ENCODE peak calls at places on chromosome 3, in ten cellular contexts. B, R, D, P, V, Z, O, K, U and T are unnamed samples.

GRCh38 chr3:152100491-152101086 is 168.1 kb upstream of the MBNL1 start:
- DNase-seq in B (no peak), R (no peak), D (no peak), P (no peak), V (no peak), Z (no peak), O (no peak), K (no peak), U (no peak), T (no peak)

GRCh38 chr3:189166334-189166733 is 5.4 kb upstream of the TPRG1 start:
- DNase-seq in B (no peak), R (no peak), D (no peak), P (no peak), V (no peak), Z (no peak), O (no peak), K (no peak), U (no peak), T (no peak)

GRCh38 chr3:120017692-120018091 is 76.6 kb downstream of the GSK3B start:
- DNase-seq in B (no peak), R (no peak), D (no peak), P (no peak), V (no peak), Z (no peak), O (no peak), K (no peak), U (no peak), T (no peak)

GRCh38 chr3:24160424-24160823 is 215.3 kb downstream of the NR1D2 start:
- DNase-seq in B (no peak), R (peak), D (no peak), P (no peak), V (no peak), Z (no peak), O (no peak), K (no peak), U (no peak), T (no peak)

GRCh38 chr3:144754076-144754783 is 782.6 kb downstream of the DIPK2A start:
- DNase-seq in B (no peak), R (no peak), D (no peak), P (no peak), V (no peak), Z (no peak), O (no peak), K (no peak), U (no peak), T (no peak)

GRCh38 chr3:29236441-29236840 is 44.4 kb upstream of the RBMS3 start:
- DNase-seq in B (no peak), R (no peak), D (no peak), P (no peak), V (no peak), Z (no peak), O (no peak), K (no peak), U (no peak), T (no peak)

GRCh38 chr3:122003112-122003511 is 18.9 kb downstream of the ILDR1 start:
- DNase-seq in B (no peak), R (no peak), D (no peak), P (no peak), V (no peak), Z (no peak), O (no peak), K (no peak), U (no peak), T (no peak)

GRCh38 chr3:112122870-112123269 is 10.2 kb downstream of the GCSAM start:
- DNase-seq in B (no peak), R (no peak), D (no peak), P (no peak), V (no peak), Z (no peak), O (no peak), K (no peak), U (no peak), T (no peak)

GRCh38 chr3:53194218-53195065 is 33.4 kb downstream of the PRKCD start:
- DNase-seq in B (no peak), R (peak), D (no peak), P (no peak), V (no peak), Z (no peak), O (no peak), K (no peak), U (no peak), T (no peak)

GRCh38 chr3:159936541-159936940 is 52.1 kb upstream of the IL12A start:
- DNase-seq in B (no peak), R (no peak), D (no peak), P (no peak), V (no peak), Z (no peak), O (no peak), K (no peak), U (no peak), T (no peak)

GRCh38 chr3:187743195-187744141 is 1.8 kb downstream of the BCL6 start:
- DNase-seq in B (peak), R (peak), D (peak), P (no peak), V (peak), Z (peak), O (peak), K (no peak), U (no peak), T (no peak)

GRCh38 chr3:183555541-183556081 is at the start of gene KLHL6:
- DNase-seq in B (peak), R (no peak), D (peak), P (no peak), V (peak), Z (no peak), O (no peak), K (no peak), U (peak), T (no peak)

GRCh38 chr3:32181801-32182200 is 56.7 kb upstream of the CMTM8 start:
- DNase-seq in B (no peak), R (no peak), D (no peak), P (no peak), V (no peak), Z (no peak), O (no peak), K (no peak), U (no peak), T (no peak)